ENCODE peak calls at places on chromosomes 7 and 10, in nine cellular contexts. H is left ventricle myocardium inferior, E is cardiac muscle cell, K is A673, A is colonic mucosa, U is heart left ventricle, I is stomach, N is hepatocyte, G is psoas muscle. D is an unnamed sample.

GRCh38 chr10:67815571-67816059 is 22.4 kb downstream of the DNAJC12 start:
- DNase-seq in H (no peak), E (no peak), K (peak; percentile 87), A (no peak), U (no peak), I (no peak), N (peak; percentile 11), G (no peak), D (no peak)

GRCh38 chr7:18378989-18379605 is 116.5 kb upstream of the HDAC9 start:
- DNase-seq in H (no peak), E (no peak), K (no peak), A (no peak), U (no peak), I (no peak), N (no peak), G (no peak), D (no peak)

GRCh38 chr10:36802523-36803153 is 322.8 kb upstream of the ANKRD30A start:
- DNase-seq in H (peak; percentile 29), E (no peak), K (peak; percentile 43), A (no peak), U (no peak), I (no peak), N (peak; percentile 47), G (no peak), D (no peak)

GRCh38 chr7:2955177-2955768 is 88.4 kb downstream of the CARD11 start:
- DNase-seq in H (no peak), E (no peak), K (no peak), A (no peak), U (no peak), I (no peak), N (no peak), G (no peak), D (no peak)

GRCh38 chr10:69855346-69856163 is 53.8 kb downstream of the COL13A1 start:
- DNase-seq in H (no peak), E (no peak), K (no peak), A (no peak), U (no peak), I (no peak), N (peak; percentile 61), G (no peak), D (no peak)

GRCh38 chr10:79007843-79008319 is 60.9 kb upstream of the ZMIZ1 start:
- DNase-seq in H (no peak), E (no peak), K (no peak), A (no peak), U (no peak), I (no peak), N (no peak), G (peak; percentile 42), D (no peak)

GRCh38 chr7:57211428-57212100 is 79.3 kb upstream of the ZNF479 start:
- DNase-seq in H (no peak), E (no peak), K (no peak), A (no peak), U (no peak), I (peak; percentile 2), N (no peak), G (no peak), D (no peak)

GRCh38 chr7:92485267-92485892 is 7.6 kb upstream of the ERVW-1 start:
- DNase-seq in H (no peak), E (no peak), K (no peak), A (no peak), U (no peak), I (no peak), N (no peak), G (no peak), D (no peak)

GRCh38 chr10:97925308-97925938 is 75.8 kb downstream of the GOLGA7B start:
- DNase-seq in H (no peak), E (no peak), K (no peak), A (no peak), U (no peak), I (no peak), N (no peak), G (no peak), D (no peak)

GRCh38 chr10:83539528-83540308 is 599.6 kb upstream of the GHITM start:
- DNase-seq in H (peak; percentile 83), E (no peak), K (no peak), A (no peak), U (peak; percentile 80), I (no peak), N (peak; percentile 54), G (peak; percentile 65), D (no peak)
- H3K9me3 ChIP-seq in H (no peaks in the 10 kb centered on the region), E (no peaks in the 10 kb centered on the region), K (no peaks in the 10 kb centered on the region), A (no peaks in the 10 kb centered on the region), U (no peaks in the 10 kb centered on the region), I (no peaks in the 10 kb centered on the region), N (no peaks in the 10 kb centered on the region), G (no peaks in the 10 kb centered on the region), D (no peaks in the 10 kb centered on the region)

DNA sequence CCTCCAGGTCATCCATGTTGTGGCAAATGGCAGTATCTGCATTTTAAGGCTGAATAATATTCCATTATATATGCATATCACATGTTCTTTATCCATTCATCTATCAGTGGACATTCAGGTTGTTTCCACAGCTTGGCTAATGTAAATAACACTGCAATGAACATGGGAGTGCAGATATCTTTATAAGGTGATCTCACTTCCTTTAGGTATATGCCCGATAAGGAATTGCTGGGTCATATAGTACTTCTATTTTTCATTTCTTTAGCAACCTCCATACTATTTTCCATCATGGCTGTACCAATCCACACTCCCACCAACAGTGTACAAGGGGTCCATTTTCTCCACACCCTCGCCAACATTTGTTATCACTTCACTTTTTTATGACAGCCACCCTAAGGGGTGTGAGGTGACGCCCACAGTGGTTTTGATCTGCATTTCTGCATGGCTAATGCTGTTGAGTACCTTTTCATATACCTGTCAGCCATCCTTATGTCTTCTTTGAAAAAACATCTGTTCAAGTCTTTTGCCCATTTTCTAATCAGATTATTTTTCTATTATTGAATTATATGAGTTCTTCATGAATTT is 18.9 kb downstream of the ABI1 start:
- DNase-seq in H (no peak), E (no peak), K (no peak), A (no peak), U (no peak), I (no peak), N (no peak), G (no peak), D (no peak)
- H3K4me1 ChIP-seq in H (peaks cover 52% of the 10 kb centered on the region), E (peaks cover 25% of the 10 kb centered on the region), K (peaks cover 20% of the 10 kb centered on the region), A (no peaks in the 10 kb centered on the region), U (peaks cover 18% of the 10 kb centered on the region), I (peaks cover 52% of the 10 kb centered on the region), N (no peaks in the 10 kb centered on the region), G (peaks cover 31% of the 10 kb centered on the region), D (peaks cover 9% of the 10 kb centered on the region)

DNA sequence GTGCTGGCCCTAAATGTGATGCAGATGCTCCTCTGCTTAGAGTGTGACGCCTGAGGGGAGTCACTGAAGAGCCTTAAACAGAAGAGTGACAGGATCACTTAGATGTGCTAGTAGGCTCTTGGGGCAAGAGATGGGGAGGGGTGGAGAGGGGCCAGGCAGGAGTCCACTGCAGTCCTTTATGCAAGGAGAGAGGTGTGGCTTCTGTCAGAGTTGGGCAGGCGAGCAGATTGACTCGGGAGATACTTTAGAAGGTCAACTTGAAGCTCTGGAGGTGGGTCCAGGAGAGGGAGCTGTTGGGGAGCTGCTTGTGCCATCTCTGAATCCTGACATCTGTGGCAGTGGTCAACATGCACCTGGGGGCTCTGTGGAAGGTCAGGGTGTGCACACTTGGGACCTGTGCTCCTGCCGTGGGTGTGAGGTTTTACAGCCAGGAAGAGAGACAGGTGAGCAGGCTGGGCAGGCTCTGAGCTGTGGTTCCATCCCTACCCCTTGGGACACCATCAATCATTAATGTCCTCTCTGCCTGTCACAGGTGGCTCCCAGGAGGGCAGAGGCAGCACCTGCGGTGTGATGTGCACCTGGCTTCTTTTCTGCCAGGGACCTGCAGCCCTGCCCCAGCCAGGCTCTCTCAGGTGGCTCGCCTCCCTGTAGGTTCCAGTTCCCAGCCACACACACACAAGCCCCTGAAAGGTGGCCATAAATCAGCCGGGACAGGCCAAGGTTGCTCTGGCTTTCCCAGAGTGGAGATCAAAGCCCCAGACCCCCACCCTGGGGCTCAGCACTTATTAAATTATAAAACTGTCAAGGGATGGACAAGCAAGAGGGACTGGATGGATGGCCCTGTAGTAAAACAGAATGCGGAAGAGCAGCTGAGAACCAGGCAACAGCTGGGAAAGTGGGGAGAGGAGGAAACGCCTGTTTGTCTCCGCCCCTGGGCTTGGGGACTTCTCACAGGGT is 14.0 kb downstream of the NEURL1 start:
- DNase-seq in H (no peak), E (no peak), K (no peak), A (peak; percentile 42), U (no peak), I (no peak), N (peak; percentile 70), G (no peak), D (peak; percentile 48)
- TF ChIP-seq CTCF in H (no peak), E (no peak), K (no peak), A (no peak), U (no peak), I (no peak), N (peak; percentile 23), G (no peak), D (no peak)

GRCh38 chr7:115869811-115870210 is 160.8 kb downstream of the TFEC start:
- DNase-seq in H (no peak), E (no peak), K (no peak), A (no peak), U (no peak), I (no peak), N (no peak), G (no peak), D (no peak)

GRCh38 chr7:115868369-115868768 is 162.2 kb downstream of the TFEC start:
- DNase-seq in H (no peak), E (no peak), K (no peak), A (no peak), U (no peak), I (no peak), N (no peak), G (no peak), D (no peak)

GRCh38 chr7:115864082-115864481 is 166.5 kb downstream of the TFEC start:
- DNase-seq in H (no peak), E (no peak), K (no peak), A (no peak), U (no peak), I (no peak), N (no peak), G (no peak), D (no peak)

GRCh38 chr7:115869225-115869624 is 161.3 kb downstream of the TFEC start:
- DNase-seq in H (no peak), E (no peak), K (no peak), A (no peak), U (no peak), I (no peak), N (no peak), G (no peak), D (no peak)
- H3K9me3 ChIP-seq in H (no peaks in the 10 kb centered on the region), E (no peaks in the 10 kb centered on the region), K (no peaks in the 10 kb centered on the region), A (no peaks in the 10 kb centered on the region), U (no peaks in the 10 kb centered on the region), I (no peaks in the 10 kb centered on the region), N (no peaks in the 10 kb centered on the region), G (no peaks in the 10 kb centered on the region), D (no peaks in the 10 kb centered on the region)

GRCh38 chr10:80528901-80529300 is 8.8 kb upstream of the SH2D4B start:
- DNase-seq in H (no peak), E (no peak), K (no peak), A (no peak), U (no peak), I (no peak), N (no peak), G (no peak), D (no peak)
- H3K4me1 ChIP-seq in H (peaks cover 53% of the 10 kb centered on the region), E (no peaks in the 10 kb centered on the region), K (no peaks in the 10 kb centered on the region), A (no peaks in the 10 kb centered on the region), U (peaks cover 28% of the 10 kb centered on the region), I (peaks cover 32% of the 10 kb centered on the region), N (no peaks in the 10 kb centered on the region), G (no peaks in the 10 kb centered on the region), D (no peaks in the 10 kb centered on the region)